ENCODE peak calls at places on chromosome 1, in four cellular contexts. G is left lung; M is adrenal gland; D is CD4-positive, alpha-beta memory T cell. J is an unnamed sample.

GRCh38 chr1:93629101-93630059 is 52.3 kb downstream of the BCAR3 start:
- DNase-seq in G (no peak), M (peak; percentile 46), D (peak; percentile 69), J (no peak)

GRCh38 chr1:209899948-209900347 is 38.1 kb upstream of the SYT14 start:
- DNase-seq in G (no peak), M (no peak), D (no peak), J (no peak)

GRCh38 chr1:5850503-5850902 is 141.7 kb downstream of the NPHP4 start:
- DNase-seq in G (no peak), M (no peak), D (no peak), J (no peak)

GRCh38 chr1:243507001-243507671 is 251.3 kb downstream of the SDCCAG8 start:
- DNase-seq in G (no peak), M (no peak), D (no peak), J (no peak)

GRCh38 chr1:164958995-164959788 is 397.3 kb downstream of the LMX1A start:
- DNase-seq in G (no peak), M (no peak), D (no peak), J (no peak)

GRCh38 chr1:8164670-8165069 is 138.6 kb upstream of the ERRFI1 start:
- DNase-seq in G (no peak), M (no peak), D (no peak), J (no peak)

GRCh38 chr1:51328926-51329325 is 1.4 kb downstream of the TTC39A start:
- DNase-seq in G (no peak), M (no peak), D (no peak), J (no peak)

GRCh38 chr1:210332233-210332632 is 3.5 kb downstream of the HHAT start:
- DNase-seq in G (no peak), M (no peak), D (peak; percentile 72), J (no peak)

GRCh38 chr1:53332188-53332564 is 4.3 kb upstream of the LRP8 start:
- DNase-seq in G (peak; percentile 20), M (peak; percentile 5), D (no peak), J (no peak)

GRCh38 chr1:172180886-172181285 is 239.6 kb upstream of the C1orf105 start:
- DNase-seq in G (peak; percentile 36), M (peak; percentile 37), D (peak; percentile 58), J (no peak)

GRCh38 chr1:168551688-168552087 is 7.9 kb upstream of the XCL2 start:
- DNase-seq in G (no peak), M (no peak), D (no peak), J (no peak)

GRCh38 chr1:35557118-35557610 is at the start of gene KIAA0319L:
- DNase-seq in G (peak; percentile 96), M (peak; percentile 89), D (no peak), J (peak; percentile 93)

GRCh38 chr1:94299627-94300552 is 62.5 kb upstream of the ARHGAP29 start:
- DNase-seq in G (no peak), M (no peak), D (no peak), J (no peak)

GRCh38 chr1:173285046-173285445 is 77.9 kb upstream of the TNFSF4 start:
- DNase-seq in G (no peak), M (no peak), D (no peak), J (no peak)

GRCh38 chr1:2322065-2322571 is 69.2 kb downstream of the MORN1 start:
- DNase-seq in G (peak; percentile 84), M (no peak), D (no peak), J (peak; percentile 91)

GRCh38 chr1:231423648-231424047 is 1.6 kb upstream of the EGLN1 start:
- DNase-seq in G (no peak), M (no peak), D (no peak), J (no peak)

GRCh38 chr1:117710710-117711109 is 104.9 kb downstream of the TENT5C start:
- DNase-seq in G (no peak), M (no peak), D (no peak), J (no peak)

GRCh38 chr1:15958788-15959187 is 17.1 kb downstream of the ZBTB17 start:
- DNase-seq in G (no peak), M (peak; percentile 30), D (no peak), J (no peak)

GRCh38 chr1:186782791-186783190 is 46.0 kb upstream of the PLA2G4A start:
- DNase-seq in G (no peak), M (no peak), D (no peak), J (no peak)

GRCh38 chr1:43285269-43285986 is at the start of gene C1orf210:
- DNase-seq in G (peak; percentile 93), M (no peak), D (no peak), J (no peak)

GRCh38 chr1:235533476-235534168 is 29.4 kb upstream of the B3GALNT2 start:
- DNase-seq in G (no peak), M (peak; percentile 62), D (no peak), J (no peak)

GRCh38 chr1:32988665-32989064 is 24.1 kb upstream of the RNF19B start:
- DNase-seq in G (no peak), M (no peak), D (no peak), J (no peak)

GRCh38 chr1:244837597-244838258 is 2.3 kb downstream of the COX20 start:
- DNase-seq in G (no peak), M (no peak), D (no peak), J (no peak)

GRCh38 chr1:21311016-21311415 is 20.8 kb upstream of the ECE1 start:
- DNase-seq in G (no peak), M (no peak), D (no peak), J (no peak)

GRCh38 chr1:204154525-204155255 is 2.8 kb upstream of the ETNK2 start:
- DNase-seq in G (no peak), M (no peak), D (no peak), J (no peak)

GRCh38 chr1:115074839-115075534 is 14.3 kb downstream of the TSPAN2 start:
- DNase-seq in G (no peak), M (no peak), D (no peak), J (no peak)

GRCh38 chr1:36511804-36512798 is 29.4 kb upstream of the CSF3R start:
- DNase-seq in G (no peak), M (no peak), D (no peak), J (no peak)

GRCh38 chr1:183550915-183551314 is 39.3 kb downstream of the NCF2 start:
- DNase-seq in G (no peak), M (no peak), D (no peak), J (no peak)

GRCh38 chr1:47651311-47652089 is 213.7 kb downstream of the FOXD2 start:
- DNase-seq in G (no peak), M (no peak), D (no peak), J (peak; percentile 71)

GRCh38 chr1:23400324-23401110 is 24.0 kb downstream of the TCEA3 start:
- DNase-seq in G (no peak), M (no peak), D (no peak), J (no peak)

GRCh38 chr1:44807364-44808062 is 362 bp upstream of the DYNLT4 start:
- DNase-seq in G (peak; percentile 98), M (peak; percentile 97), D (peak; percentile 93), J (peak; percentile 99)

GRCh38 chr1:64486193-64486592 is 16.3 kb downstream of the CACHD1 start:
- DNase-seq in G (no peak), M (no peak), D (no peak), J (no peak)

GRCh38 chr1:64482128-64482527 is 12.2 kb downstream of the CACHD1 start:
- DNase-seq in G (no peak), M (no peak), D (no peak), J (no peak)

GRCh38 chr1:64484651-64485050 is 14.7 kb downstream of the CACHD1 start:
- DNase-seq in G (no peak), M (peak; percentile 70), D (no peak), J (no peak)

GRCh38 chr1:64482720-64483119 is 12.8 kb downstream of the CACHD1 start:
- DNase-seq in G (no peak), M (no peak), D (no peak), J (no peak)

DNA sequence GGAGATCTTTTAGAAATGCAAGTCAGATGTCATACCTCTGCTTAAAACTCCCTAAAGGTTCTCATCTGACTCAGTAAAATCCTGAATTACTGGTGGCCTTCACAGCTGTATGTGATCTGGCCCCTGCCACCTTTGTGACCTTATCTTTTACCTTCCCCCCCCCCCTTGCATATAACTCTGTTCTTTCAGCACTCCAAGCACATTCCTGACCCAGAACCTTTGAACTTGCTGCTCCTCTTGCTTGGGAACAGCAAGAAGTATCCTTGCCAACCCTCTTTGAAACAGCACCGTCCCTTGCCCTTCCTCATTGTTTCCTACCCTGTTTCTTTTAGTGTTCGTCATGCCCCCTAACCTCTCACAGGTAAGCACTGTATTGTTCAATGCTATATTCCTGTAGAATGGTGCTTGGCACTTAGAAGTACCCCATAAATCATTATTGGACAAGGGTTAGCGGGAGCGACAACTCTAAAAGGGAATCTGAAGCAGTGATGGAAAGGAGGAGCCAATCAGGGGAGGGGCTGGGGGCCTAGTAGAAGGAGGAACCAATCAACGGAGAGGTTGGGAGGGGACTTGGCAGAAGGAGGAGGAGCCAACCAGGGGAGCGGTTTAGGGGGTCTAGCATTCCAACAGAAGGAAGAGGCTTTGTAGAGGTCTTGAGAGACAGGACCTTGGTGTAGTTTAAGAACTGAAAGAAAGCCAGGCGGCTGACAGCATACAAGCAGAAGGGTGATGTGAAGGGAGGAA is 14.0 kb downstream of the CACHD1 start:
- DNase-seq in G (no peak), M (no peak), D (no peak), J (no peak)
- H3K27ac ChIP-seq in G (no peak overlapping the region), M (peak overlapping the region; percentile 23), D (no peak overlapping the region), J (no peak overlapping the region)

GRCh38 chr1:229645296-229646050 is 19.4 kb downstream of the URB2 start:
- DNase-seq in G (no peak), M (no peak), D (no peak), J (peak; percentile 29)
- H3K36me3 ChIP-seq in G (peaks cover 75% of the 10 kb centered on the region), M (no peaks in the 10 kb centered on the region), D (peaks cover 51% of the 10 kb centered on the region), J (peaks cover 72% of the 10 kb centered on the region)

GRCh38 chr1:175072131-175072941 is 4.7 kb downstream of the TNN start:
- DNase-seq in G (no peak), M (no peak), D (no peak), J (no peak)
- H3K27ac ChIP-seq in G (no peak overlapping the region), M (no peak overlapping the region), D (no peak overlapping the region), J (no peak overlapping the region)

GRCh38 chr1:70980361-70980760 is 67.3 kb downstream of the PTGER3 start:
- DNase-seq in G (no peak), M (no peak), D (no peak), J (no peak)

GRCh38 chr1:70978623-70979022 is 69.0 kb downstream of the PTGER3 start:
- DNase-seq in G (no peak), M (no peak), D (no peak), J (no peak)

GRCh38 chr1:70979879-70980278 is 67.7 kb downstream of the PTGER3 start:
- DNase-seq in G (no peak), M (no peak), D (no peak), J (no peak)

GRCh38 chr1:70979313-70979712 is 68.3 kb downstream of the PTGER3 start:
- DNase-seq in G (no peak), M (no peak), D (no peak), J (no peak)

GRCh38 chr1:70977575-70977974 is 70.0 kb downstream of the PTGER3 start:
- DNase-seq in G (no peak), M (no peak), D (no peak), J (no peak)
- H3K36me3 ChIP-seq in G (no peaks in the 10 kb centered on the region), M (no peaks in the 10 kb centered on the region), D (no peaks in the 10 kb centered on the region), J (no peaks in the 10 kb centered on the region)